ENCODE peak calls at places on chromosomes 13 and 19, in five cellular contexts. B is psoas muscle, Z is right cardiac atrium, I is thoracic aorta, A is GM23338. Q is an unnamed sample.

GRCh38 chr13:44317752-44318550 is 55.7 kb upstream of the SERP2 start:
- DNase-seq in B (no peak), Z (no peak), A (no peak), I (no peak), Q (no peak)

GRCh38 chr19:3338541-3339181 is 27.7 kb upstream of the NFIC start:
- DNase-seq in B (no peak), I (no peak), Z (peak; percentile 78), A (no peak), Q (no peak)

GRCh38 chr19:4518345-4519171 is at the start of gene PLIN4:
- DNase-seq in A (peak; percentile 53), Z (peak; percentile 94), I (no peak), B (peak; percentile 87), Q (no peak)

GRCh38 chr13:110498327-110498726 is 63.2 kb downstream of the RAB20 start:
- DNase-seq in B (peak; percentile 58), A (no peak), Z (no peak), I (no peak), Q (no peak)

GRCh38 chr13:73657821-73658540 is 476.2 kb downstream of the KLF12 start:
- DNase-seq in Z (peak; percentile 88), I (peak; percentile 30), A (no peak), B (peak; percentile 39), Q (no peak)

GRCh38 chr13:113742000-113742441 is 17.0 kb upstream of the TMEM255B start:
- DNase-seq in B (peak; percentile 47), I (no peak), Z (no peak), A (peak; percentile 62), Q (no peak)

GRCh38 chr19:9885077-9885552 is 50.0 kb downstream of the PIN1 start:
- DNase-seq in I (no peak), A (peak; percentile 56), Z (peak; percentile 86), B (peak; percentile 44), Q (no peak)

GRCh38 chr19:38928406-38929001 is 2.1 kb downstream of the SARS2 start:
- DNase-seq in B (no peak), I (no peak), A (no peak), Z (no peak), Q (no peak)

GRCh38 chr19:374183-374885 is 29.7 kb upstream of the MIER2 start:
- DNase-seq in A (no peak), Z (no peak), I (no peak), B (no peak), Q (no peak)

GRCh38 chr13:34967851-34968562 is 25.9 kb downstream of the NBEA start:
- DNase-seq in B (no peak), A (no peak), I (no peak), Z (no peak), Q (no peak)

GRCh38 chr19:55053735-55054134 is 9.2 kb downstream of the RDH13 start:
- DNase-seq in B (no peak), Z (no peak), I (no peak), A (no peak), Q (no peak)

GRCh38 chr19:33664744-33665143 is 43.0 kb downstream of the CHST8 start:
- DNase-seq in I (no peak), A (no peak), Z (no peak), B (no peak), Q (no peak)

GRCh38 chr13:91946498-91947070 is 548.2 kb downstream of the GPC5 start:
- DNase-seq in Z (no peak), B (no peak), A (peak; percentile 78), I (no peak), Q (no peak)

GRCh38 chr13:53784331-53784730 is 755.7 kb downstream of the OLFM4 start:
- DNase-seq in I (no peak), B (no peak), A (no peak), Z (no peak), Q (no peak)

GRCh38 chr13:39599842-39600241 is 3.2 kb downstream of the LHFPL6 start:
- DNase-seq in B (no peak), A (no peak), Z (no peak), I (no peak), Q (no peak)

GRCh38 chr13:30730526-30730925 is 4.8 kb upstream of the ALOX5AP start:
- DNase-seq in I (no peak), B (no peak), A (peak; percentile 69), Z (no peak), Q (no peak)

GRCh38 chr19:28899703-28900102 is 313.2 kb downstream of the UQCRFS1 start:
- DNase-seq in B (no peak), I (no peak), A (no peak), Z (no peak), Q (no peak)

GRCh38 chr13:77009011-77009410 is 17.1 kb downstream of the CLN5 start:
- DNase-seq in I (no peak), B (no peak), A (no peak), Z (no peak), Q (no peak)

GRCh38 chr13:51912091-51912490 is 50.3 kb downstream of the CCDC70 start:
- DNase-seq in I (no peak), Z (no peak), B (no peak), A (no peak), Q (peak; percentile 72)

GRCh38 chr19:18898533-18899408 is 2.8 kb upstream of the CERS1 start:
- DNase-seq in B (no peak), A (no peak), Z (no peak), I (no peak), Q (no peak)

GRCh38 chr13:66926200-66926850 is 303.8 kb downstream of the PCDH9 start:
- DNase-seq in A (no peak), Z (no peak), B (no peak), I (no peak), Q (no peak)

GRCh38 chr13:97853550-97853949 is 99.9 kb upstream of the IPO5 start:
- DNase-seq in I (no peak), B (no peak), A (no peak), Z (no peak), Q (no peak)

GRCh38 chr19:48391100-48392005 is at the start of gene KDELR1:
- DNase-seq in Z (peak; percentile 92), I (no peak), A (peak; percentile 76), B (peak; percentile 70), Q (no peak)

GRCh38 chr13:37202264-37202663 is 96.8 kb upstream of the CSNK1A1L start:
- DNase-seq in Z (no peak), I (no peak), A (no peak), B (no peak), Q (no peak)

GRCh38 chr13:80989770-80990169 is 648.8 kb upstream of the SPRY2 start:
- DNase-seq in I (no peak), B (no peak), Z (no peak), A (no peak), Q (no peak)

GRCh38 chr13:28423010-28423409 is 71.9 kb downstream of the FLT1 start:
- DNase-seq in Z (peak; percentile 66), I (no peak), A (no peak), B (peak; percentile 21), Q (no peak)

DNA sequence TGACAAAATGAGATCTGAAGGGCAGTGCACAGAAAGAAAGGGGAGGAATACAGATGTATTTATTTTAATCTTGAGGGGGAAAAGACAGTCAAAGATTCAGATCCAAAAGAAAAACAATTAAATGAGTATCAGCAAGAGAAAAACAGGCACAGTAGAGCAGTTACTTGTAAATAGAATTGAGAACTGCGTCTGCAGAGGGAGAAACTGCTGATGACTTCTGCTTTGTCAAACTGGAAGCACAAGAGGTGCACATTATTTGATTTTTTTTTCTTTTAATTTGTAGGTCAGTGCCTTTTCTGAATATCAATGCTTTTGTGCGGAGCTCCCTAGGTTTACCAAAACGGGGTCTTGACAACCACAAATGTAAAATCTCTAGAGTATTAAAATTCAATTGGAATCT is 37.3 kb downstream of the EFNB2 start:
- DNase-seq in A (no peak), I (no peak), Z (no peak), B (no peak), Q (no peak)
- H3K4me1 ChIP-seq in A (peaks cover 46% of the 10 kb centered on the region), I (peaks cover 83% of the 10 kb centered on the region), Z (peaks cover 2% of the 10 kb centered on the region), B (peaks cover 50% of the 10 kb centered on the region), Q (peaks cover 25% of the 10 kb centered on the region)

DNA sequence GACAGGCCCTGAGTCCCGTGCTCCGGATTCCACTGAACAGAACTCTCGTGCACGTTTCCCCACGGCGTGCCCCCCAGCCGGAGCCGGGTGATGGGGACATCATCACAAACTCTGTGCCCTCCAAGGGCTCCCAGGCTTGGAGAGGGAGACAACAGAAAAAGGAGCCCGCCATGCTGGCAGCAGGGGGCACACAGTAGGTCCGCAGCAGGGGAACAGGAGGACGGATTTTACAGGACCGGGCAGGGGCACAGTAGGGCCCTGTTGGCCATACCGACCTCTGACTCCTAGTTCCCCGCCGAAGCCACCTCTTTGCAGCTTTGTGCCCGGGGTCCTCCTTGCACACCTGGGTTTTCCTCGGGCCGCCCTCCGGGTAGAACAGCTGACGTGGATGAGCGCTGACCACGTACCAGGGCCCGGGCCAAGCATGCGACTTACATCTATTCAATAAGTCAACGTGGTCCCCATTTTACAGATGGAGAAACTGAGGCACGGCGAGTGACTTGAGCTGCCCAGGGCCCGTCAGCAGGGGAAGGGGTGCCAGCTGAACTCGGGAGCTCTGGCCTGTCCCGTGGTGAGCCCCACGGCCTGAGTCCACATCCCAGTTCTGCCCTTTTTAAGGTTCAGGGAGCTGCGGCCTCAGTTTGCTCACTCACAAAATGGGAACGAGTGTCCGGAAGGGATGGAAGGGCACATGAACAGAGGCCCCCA is 10.2 kb upstream of the ONECUT3 start:
- DNase-seq in I (no peak), A (no peak), Z (no peak), B (no peak), Q (no peak)
- H3K4me1 ChIP-seq in I (peaks cover 5% of the 10 kb centered on the region), A (peaks cover 16% of the 10 kb centered on the region), Z (no peaks in the 10 kb centered on the region), B (no peaks in the 10 kb centered on the region), Q (peaks cover 11% of the 10 kb centered on the region)

DNA sequence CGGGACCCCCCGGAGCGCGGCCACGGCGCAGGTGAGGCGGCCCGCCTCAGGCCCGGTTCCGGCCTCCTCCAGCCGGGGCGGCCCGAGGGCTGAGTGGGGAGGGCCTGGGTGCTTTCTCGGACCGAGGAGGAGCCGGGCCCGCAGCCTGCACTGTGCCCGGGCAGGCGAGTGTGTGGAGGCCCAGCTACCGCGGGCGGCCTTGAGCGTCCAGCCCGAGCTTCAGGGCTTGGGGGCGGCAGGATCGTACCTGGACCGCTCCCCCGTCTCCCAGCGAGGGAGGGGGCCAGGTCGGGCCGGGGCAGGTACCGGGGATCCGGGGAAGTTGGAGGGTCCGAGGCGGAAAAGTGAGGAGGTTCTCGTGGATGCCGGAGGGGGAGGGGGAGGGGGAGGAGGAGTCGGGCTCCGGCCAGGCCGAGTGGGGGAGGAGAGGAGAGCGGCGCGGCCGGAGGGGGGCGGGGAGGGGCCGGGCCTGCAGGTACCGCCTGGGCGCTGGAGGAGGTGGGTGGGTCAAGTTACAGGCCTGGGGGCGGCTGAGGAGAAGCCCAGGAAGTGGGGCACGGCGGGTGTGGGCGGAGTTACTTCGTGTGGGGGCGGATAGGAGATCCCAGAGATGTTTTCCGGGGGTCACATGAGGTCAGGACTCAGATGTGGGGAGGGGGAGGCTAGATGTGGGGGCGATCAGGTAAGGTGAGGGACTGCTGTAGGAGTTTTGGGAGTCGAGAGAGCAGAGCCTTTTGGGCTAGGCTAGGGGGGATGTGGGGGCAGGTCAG is 545 bp downstream of the NACC1 start:
- DNase-seq in A (peak; percentile 97), B (peak; percentile 64), I (no peak), Z (peak; percentile 79), Q (no peak)
- H3K4me1 ChIP-seq in A (peaks cover 37% of the 10 kb centered on the region), B (peaks cover 37% of the 10 kb centered on the region), I (peaks cover 44% of the 10 kb centered on the region), Z (peaks cover 14% of the 10 kb centered on the region), Q (peaks cover 58% of the 10 kb centered on the region)

DNA sequence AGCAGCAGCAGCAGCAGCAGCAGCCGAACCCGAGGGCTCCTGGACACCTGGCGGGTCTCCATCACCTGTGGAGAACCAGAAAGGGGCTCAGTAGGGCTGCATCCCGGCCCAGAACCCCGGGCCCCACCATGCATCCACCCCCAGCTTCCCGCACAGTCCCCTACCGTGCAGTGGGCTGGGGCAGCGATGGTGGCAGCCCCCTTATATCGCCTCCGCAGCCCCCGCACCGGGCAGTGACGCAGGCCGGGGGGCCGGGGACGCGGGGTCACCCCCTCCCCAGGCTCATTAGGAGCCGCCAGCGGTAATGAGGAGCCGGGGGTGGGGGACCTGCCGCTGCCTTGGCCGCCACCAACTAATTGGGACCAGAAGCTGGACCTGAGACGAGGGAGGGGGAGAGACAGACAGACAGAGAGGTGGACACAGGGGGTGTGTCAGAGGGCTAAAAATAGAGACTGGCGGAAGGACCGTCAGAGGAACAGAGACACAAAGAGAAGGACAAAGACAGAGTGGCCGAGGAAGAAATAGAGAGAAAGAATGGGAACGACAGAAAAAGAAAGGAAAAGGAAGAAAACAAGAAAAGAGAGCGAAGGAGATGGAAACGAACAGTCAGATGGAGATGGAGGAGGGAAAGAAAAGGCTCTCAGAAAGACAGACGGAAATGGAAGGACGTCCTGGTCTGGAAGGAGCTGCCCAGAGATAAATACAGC is at the start of gene PTH2:
- DNase-seq in A (no peak), Z (no peak), I (no peak), B (no peak), Q (no peak)
- H3K4me1 ChIP-seq in A (peaks cover 43% of the 10 kb centered on the region), Z (no peaks in the 10 kb centered on the region), I (peaks cover 36% of the 10 kb centered on the region), B (peaks cover 27% of the 10 kb centered on the region), Q (peaks cover 36% of the 10 kb centered on the region)

Q was measured in vagina.